ENCODE peak calls at places on chromosomes 1 and 21, in nine cellular contexts. C is cardiac fibroblast; V is NCI-H748 treated with DMSO at 0.1 percent for 48 hours; F is ovary; D is EH; Y is activated CD8-positive, alpha-beta memory T cell treated with anti-CD3 and anti-CD28 coated beads, Interleukin-2, amount 10 ng/mL, durations not matched to agents 7 days and 5 days; O is KG1; J is GM23248; P is AG04450. H is an unnamed sample.

GRCh38 chr1:65581120-65581519 is 160.7 kb downstream of the LEPR start:
- DNase-seq in J (peak; percentile 3), V (no peak), P (no peak), Y (no peak), O (no peak), F (no peak), C (peak; percentile 12), D (peak; percentile 39), H (no peak)

GRCh38 chr1:76580206-76580605 is 287.1 kb upstream of the ST6GALNAC5 start:
- DNase-seq in O (no peak), D (no peak), F (no peak), J (no peak), V (no peak), C (no peak), Y (no peak), P (no peak), H (no peak)

GRCh38 chr1:154006136-154006535 is 15.6 kb downstream of the RPS27 start:
- DNase-seq in D (peak; percentile 90), V (no peak), P (no peak), F (no peak), O (no peak), C (peak; percentile 84), Y (no peak), J (peak; percentile 61), H (no peak)

GRCh38 chr1:52632732-52633290 is at the start of gene SHISAL2A:
- DNase-seq in C (no peak), J (peak; percentile 35), P (no peak), F (peak; percentile 37), Y (peak; percentile 74), O (no peak), D (peak; percentile 45), V (no peak), H (no peak)

GRCh38 chr21:39105341-39105765 is 77.9 kb downstream of the PSMG1 start:
- DNase-seq in C (no peak), J (no peak), Y (no peak), D (peak; percentile 49), O (no peak), V (no peak), P (no peak), F (no peak), H (no peak)

GRCh38 chr1:175314300-175314699 is 121.7 kb upstream of the KIAA0040 start:
- DNase-seq in Y (no peak), F (no peak), P (no peak), V (no peak), O (no peak), C (no peak), J (no peak), D (no peak), H (no peak)

GRCh38 chr21:36207577-36208320 is 51.1 kb downstream of the DOP1B start:
- DNase-seq in V (no peak), C (peak; percentile 34), Y (no peak), P (no peak), O (no peak), J (peak; percentile 40), D (peak; percentile 79), F (no peak), H (no peak)

GRCh38 chr1:35062518-35063196 is 16.5 kb upstream of the ZMYM1 start:
- DNase-seq in Y (no peak), F (no peak), D (peak; percentile 45), C (peak; percentile 92), P (no peak), V (no peak), O (peak; percentile 57), J (peak; percentile 44), H (no peak)

GRCh38 chr1:204454476-204454875 is 40.1 kb downstream of the PIK3C2B start:
- DNase-seq in J (no peak), C (no peak), P (no peak), D (no peak), V (no peak), Y (no peak), F (no peak), O (no peak), H (no peak)

GRCh38 chr1:110053557-110054428 is 16.7 kb downstream of the ALX3 start:
- DNase-seq in Y (peak; percentile 74), J (peak; percentile 53), F (peak; percentile 83), O (peak; percentile 10), C (peak; percentile 52), D (peak; percentile 63), P (no peak), V (peak; percentile 5), H (no peak)

GRCh38 chr1:62175568-62176179 is 19.0 kb upstream of the L1TD1 start:
- DNase-seq in P (peak; percentile 10), Y (peak; percentile 46), V (peak; percentile 64), F (no peak), C (peak; percentile 61), D (peak; percentile 57), J (peak; percentile 71), O (peak; percentile 41), H (no peak)

GRCh38 chr21:42676799-42677198 is 23.4 kb downstream of the PDE9A start:
- DNase-seq in F (no peak), Y (no peak), P (no peak), O (no peak), D (no peak), J (no peak), V (no peak), C (no peak), H (no peak)

GRCh38 chr1:72946901-72947505 is 664.7 kb upstream of the NEGR1 start:
- DNase-seq in D (no peak), O (no peak), F (no peak), Y (no peak), J (no peak), V (no peak), P (no peak), C (no peak), H (no peak)

GRCh38 chr1:233945979-233946378 is 41.5 kb downstream of the SLC35F3 start:
- DNase-seq in Y (no peak), V (no peak), D (no peak), O (no peak), F (no peak), C (no peak), P (no peak), J (no peak), H (no peak)

GRCh38 chr1:200966934-200967333 is 56.6 kb downstream of the KIF21B start:
- DNase-seq in P (no peak), V (no peak), J (no peak), Y (no peak), C (no peak), D (no peak), F (no peak), O (no peak), H (no peak)

GRCh38 chr1:220335668-220336067 is 63.4 kb upstream of the RAB3GAP2 start:
- DNase-seq in J (no peak), C (no peak), P (no peak), V (no peak), F (no peak), D (peak; percentile 7), Y (no peak), O (no peak), H (no peak)

GRCh38 chr1:109823543-109824348 is 60.0 kb upstream of the EPS8L3 start:
- DNase-seq in P (no peak), Y (no peak), O (no peak), J (peak; percentile 77), V (no peak), C (peak; percentile 60), F (peak; percentile 41), D (peak; percentile 66), H (no peak)

GRCh38 chr1:225700164-225700740 is 47.3 kb upstream of the ENAH start:
- DNase-seq in C (peak; percentile 99), V (no peak), O (no peak), Y (no peak), D (peak; percentile 99), J (peak; percentile 98), P (peak; percentile 92), F (no peak), H (peak; percentile 98)

GRCh38 chr1:99438656-99439055 is 174.4 kb downstream of the PLPPR4 start:
- DNase-seq in D (peak; percentile 54), C (no peak), J (peak; percentile 9), Y (no peak), O (no peak), V (no peak), P (no peak), F (no peak), H (no peak)

GRCh38 chr1:114448370-114448769 is 62.6 kb downstream of the TRIM33 start:
- DNase-seq in P (no peak), J (no peak), F (no peak), C (no peak), V (no peak), Y (no peak), O (no peak), D (no peak), H (no peak)

GRCh38 chr1:156880473-156880872 is 13.0 kb upstream of the PEAR1 start:
- DNase-seq in F (no peak), O (no peak), C (no peak), Y (no peak), D (no peak), J (no peak), P (no peak), V (no peak), H (no peak)

GRCh38 chr1:203325418-203326091 is 20.2 kb downstream of the BTG2 start:
- DNase-seq in F (peak; percentile 67), C (no peak), D (no peak), V (peak; percentile 71), P (no peak), O (no peak), Y (no peak), J (no peak), H (no peak)

GRCh38 chr1:229434005-229434640 is at the start of gene ACTA1:
- DNase-seq in F (no peak), D (no peak), J (no peak), V (no peak), P (no peak), C (no peak), O (no peak), Y (no peak), H (no peak)

GRCh38 chr1:78491311-78492071 is 717 bp downstream of the PTGFR start:
- DNase-seq in F (peak; percentile 42), V (no peak), O (no peak), J (peak; percentile 77), P (no peak), C (peak; percentile 51), Y (no peak), D (peak; percentile 94), H (peak; percentile 14)

GRCh38 chr21:43590220-43590619 is 69.1 kb downstream of the HSF2BP start:
- DNase-seq in P (no peak), D (peak; percentile 79), Y (no peak), O (no peak), F (no peak), J (peak; percentile 57), C (peak; percentile 91), V (no peak), H (no peak)

GRCh38 chr21:28554660-28555475 is 437.8 kb downstream of the LTN1 start:
- DNase-seq in P (no peak), D (peak; percentile 79), Y (no peak), V (no peak), J (peak; percentile 15), F (no peak), C (peak; percentile 42), O (no peak), H (no peak)